ENCODE peak calls at places on chromosomes 3 and 15, in seven cellular contexts. One of them, this sample, is unnamed.
A peak's percentile ranks its signal among the peaks of the same experiment; 100 is the strongest.

GRCh38 chr3:84023842-84024241 is 934.9 kb upstream of the CADM2 start:
- DNase-seq in BE2C: no peak
- DNase-seq in cardiac fibroblast: no peak
- DNase-seq in breast epithelium: no peak
- DNase-seq in uterus: no peak
- DNase-seq in body of pancreas: no peak
- DNase-seq in pancreas: no peak
- DNase-seq in this sample: no peak

GRCh38 chr3:94234177-94234788 is 171.4 kb downstream of the NSUN3 start:
- DNase-seq in pancreas: no peak
- DNase-seq in body of pancreas: peak; percentile 19
- DNase-seq in uterus: no peak
- DNase-seq in BE2C: peak; percentile 43
- DNase-seq in breast epithelium: no peak
- DNase-seq in cardiac fibroblast: peak; percentile 43
- DNase-seq in this sample: peak; percentile 22

GRCh38 chr3:53513556-53514190 is 19.3 kb downstream of the CACNA1D start:
- DNase-seq in breast epithelium: no peak
- DNase-seq in BE2C: no peak
- DNase-seq in uterus: no peak
- DNase-seq in body of pancreas: no peak
- DNase-seq in pancreas: no peak
- DNase-seq in cardiac fibroblast: no peak
- DNase-seq in this sample: no peak

GRCh38 chr3:127588675-127589577 is 1.6 kb downstream of the TPRA1 start:
- DNase-seq in breast epithelium: no peak
- DNase-seq in BE2C: no peak
- DNase-seq in pancreas: no peak
- DNase-seq in cardiac fibroblast: peak; percentile 65
- DNase-seq in uterus: no peak
- DNase-seq in body of pancreas: no peak
- DNase-seq in this sample: peak; percentile 29

GRCh38 chr3:133280591-133280990 is 119.3 kb upstream of the BFSP2 start:
- DNase-seq in cardiac fibroblast: no peak
- DNase-seq in BE2C: no peak
- DNase-seq in pancreas: no peak
- DNase-seq in breast epithelium: no peak
- DNase-seq in body of pancreas: no peak
- DNase-seq in uterus: no peak
- DNase-seq in this sample: no peak

GRCh38 chr3:187954486-187955075 is 199.4 kb upstream of the LPP start:
- DNase-seq in body of pancreas: no peak
- DNase-seq in breast epithelium: no peak
- DNase-seq in pancreas: no peak
- DNase-seq in uterus: no peak
- DNase-seq in BE2C: no peak
- DNase-seq in cardiac fibroblast: peak; percentile 63
- DNase-seq in this sample: no peak

GRCh38 chr3:169232863-169233262 is 430.6 kb downstream of the MECOM start:
- DNase-seq in pancreas: no peak
- DNase-seq in cardiac fibroblast: peak; percentile 78
- DNase-seq in uterus: no peak
- DNase-seq in breast epithelium: no peak
- DNase-seq in BE2C: no peak
- DNase-seq in body of pancreas: no peak
- DNase-seq in this sample: no peak

GRCh38 chr3:30607032-30607833 is 832 bp downstream of the TGFBR2 start:
- DNase-seq in uterus: peak; percentile 76
- DNase-seq in breast epithelium: peak; percentile 60
- DNase-seq in pancreas: peak; percentile 82
- DNase-seq in body of pancreas: peak; percentile 78
- DNase-seq in BE2C: peak; percentile 17
- DNase-seq in cardiac fibroblast: peak; percentile 68
- DNase-seq in this sample: peak; percentile 54

GRCh38 chr3:194508486-194509449 is 22.0 kb upstream of the ATP13A3 start:
- DNase-seq in cardiac fibroblast: peak; percentile 59
- DNase-seq in breast epithelium: no peak
- DNase-seq in pancreas: no peak
- DNase-seq in uterus: no peak
- DNase-seq in body of pancreas: no peak
- DNase-seq in BE2C: no peak
- DNase-seq in this sample: no peak

GRCh38 chr3:9884555-9885165 is 4.6 kb upstream of the CIDEC start:
- DNase-seq in BE2C: peak; percentile 22
- DNase-seq in body of pancreas: no peak
- DNase-seq in breast epithelium: no peak
- DNase-seq in uterus: peak; percentile 82
- DNase-seq in pancreas: no peak
- DNase-seq in cardiac fibroblast: peak; percentile 74
- DNase-seq in this sample: no peak

GRCh38 chr15:91954211-91954804 is 100.8 kb downstream of the SLCO3A1 start:
- DNase-seq in BE2C: no peak
- DNase-seq in uterus: no peak
- DNase-seq in body of pancreas: no peak
- DNase-seq in breast epithelium: no peak
- DNase-seq in pancreas: no peak
- DNase-seq in cardiac fibroblast: no peak
- DNase-seq in this sample: no peak

GRCh38 chr15:24766511-24767133 is 91.0 kb downstream of the NPAP1 start:
- DNase-seq in uterus: no peak
- DNase-seq in cardiac fibroblast: no peak
- DNase-seq in pancreas: no peak
- DNase-seq in breast epithelium: no peak
- DNase-seq in BE2C: no peak
- DNase-seq in body of pancreas: no peak
- DNase-seq in this sample: no peak

GRCh38 chr15:36221992-36222391 is 357.4 kb upstream of the CDIN1 start:
- DNase-seq in BE2C: no peak
- DNase-seq in cardiac fibroblast: no peak
- DNase-seq in breast epithelium: no peak
- DNase-seq in uterus: no peak
- DNase-seq in body of pancreas: no peak
- DNase-seq in pancreas: no peak
- DNase-seq in this sample: no peak

GRCh38 chr15:71219646-71220045 is 104.4 kb downstream of the THSD4 start:
- DNase-seq in pancreas: no peak
- DNase-seq in breast epithelium: no peak
- DNase-seq in BE2C: no peak
- DNase-seq in cardiac fibroblast: peak; percentile 75
- DNase-seq in uterus: no peak
- DNase-seq in body of pancreas: no peak
- DNase-seq in this sample: no peak

GRCh38 chr3:154235330-154235729 is 89.0 kb downstream of the DHX36 start:
- DNase-seq in breast epithelium: no peak
- DNase-seq in BE2C: no peak
- DNase-seq in pancreas: no peak
- DNase-seq in cardiac fibroblast: no peak
- DNase-seq in body of pancreas: no peak
- DNase-seq in uterus: no peak
- DNase-seq in this sample: no peak

GRCh38 chr15:67825880-67826716 is 789 bp downstream of the SKOR1 start:
- DNase-seq in pancreas: peak; percentile 57
- DNase-seq in BE2C: no peak
- DNase-seq in cardiac fibroblast: no peak
- DNase-seq in breast epithelium: no peak
- DNase-seq in uterus: no peak
- DNase-seq in body of pancreas: no peak
- DNase-seq in this sample: no peak

GRCh38 chr3:53114011-53114400 is 16.2 kb downstream of the RFT1 start:
- DNase-seq in uterus: peak; percentile 84
- DNase-seq in pancreas: peak; percentile 80
- DNase-seq in body of pancreas: peak; percentile 86
- DNase-seq in cardiac fibroblast: peak; percentile 83
- DNase-seq in breast epithelium: peak; percentile 73
- DNase-seq in BE2C: peak; percentile 72
- DNase-seq in this sample: peak; percentile 84

DNA sequence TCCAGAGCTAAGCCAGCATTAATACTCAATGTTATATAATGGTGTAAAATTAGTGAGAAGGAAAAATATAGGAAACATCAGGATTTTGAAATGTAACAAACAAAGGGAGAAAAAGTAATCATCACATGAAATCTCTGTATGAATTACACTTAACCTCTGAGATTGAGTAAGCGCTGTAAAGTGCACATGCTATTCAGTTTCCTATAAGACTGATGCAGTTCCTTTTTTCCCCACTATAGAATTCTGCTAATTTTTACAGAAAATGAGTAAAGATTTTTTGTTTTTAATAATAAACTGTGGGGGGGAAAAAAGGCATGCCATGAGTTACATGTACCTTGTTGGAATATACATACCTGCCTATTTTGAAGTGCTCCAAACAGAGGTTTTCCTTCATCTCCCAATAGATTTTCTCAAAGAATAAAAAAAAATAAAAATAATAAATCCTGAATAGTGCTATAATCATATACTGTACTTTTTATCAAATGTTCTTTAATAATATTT is 64.0 kb upstream of the TTBK2 start:
- DNase-seq in breast epithelium: no peak
- DNase-seq in body of pancreas: no peak
- DNase-seq in pancreas: no peak
- DNase-seq in cardiac fibroblast: no peak
- DNase-seq in uterus: no peak
- DNase-seq in BE2C: no peak
- DNase-seq in this sample: no peak
- TF ChIP-seq CTCF in breast epithelium: no peak
- TF ChIP-seq CTCF in body of pancreas: no peak
- TF ChIP-seq CTCF in pancreas: no peak
- TF ChIP-seq CTCF in cardiac fibroblast: peak; percentile 9
- TF ChIP-seq CTCF in uterus: no peak
- TF ChIP-seq CTCF in BE2C: peak; percentile 5
- TF ChIP-seq CTCF in this sample: no peak

GRCh38 chr3:186849392-186849975 is 7.0 kb downstream of the ADIPOQ start:
- DNase-seq in cardiac fibroblast: peak; percentile 66
- DNase-seq in breast epithelium: no peak
- DNase-seq in uterus: no peak
- DNase-seq in body of pancreas: no peak
- DNase-seq in BE2C: no peak
- DNase-seq in pancreas: no peak
- DNase-seq in this sample: no peak
- TF ChIP-seq CTCF in cardiac fibroblast: peak; percentile 1
- TF ChIP-seq CTCF in breast epithelium: no peak
- TF ChIP-seq CTCF in uterus: peak; percentile 35
- TF ChIP-seq CTCF in body of pancreas: peak; percentile 59
- TF ChIP-seq CTCF in BE2C: peak; percentile 62
- TF ChIP-seq CTCF in pancreas: no peak
- TF ChIP-seq CTCF in this sample: peak; percentile 42

GRCh38 chr15:25950014-25950413 is 86.9 kb upstream of the ATP10A start:
- DNase-seq in uterus: no peak
- DNase-seq in pancreas: no peak
- DNase-seq in BE2C: no peak
- DNase-seq in breast epithelium: no peak
- DNase-seq in body of pancreas: no peak
- DNase-seq in cardiac fibroblast: no peak
- DNase-seq in this sample: no peak

GRCh38 chr15:25943831-25944230 is 80.7 kb upstream of the ATP10A start:
- DNase-seq in uterus: no peak
- DNase-seq in cardiac fibroblast: no peak
- DNase-seq in breast epithelium: no peak
- DNase-seq in body of pancreas: no peak
- DNase-seq in BE2C: no peak
- DNase-seq in pancreas: no peak
- DNase-seq in this sample: no peak

GRCh38 chr15:25946241-25946786 is 83.2 kb upstream of the ATP10A start:
- DNase-seq in breast epithelium: no peak
- DNase-seq in BE2C: no peak
- DNase-seq in pancreas: no peak
- DNase-seq in body of pancreas: no peak
- DNase-seq in cardiac fibroblast: no peak
- DNase-seq in uterus: no peak
- DNase-seq in this sample: no peak

GRCh38 chr15:25944386-25944785 is 81.3 kb upstream of the ATP10A start:
- DNase-seq in BE2C: no peak
- DNase-seq in body of pancreas: no peak
- DNase-seq in breast epithelium: no peak
- DNase-seq in uterus: no peak
- DNase-seq in pancreas: no peak
- DNase-seq in cardiac fibroblast: no peak
- DNase-seq in this sample: no peak

GRCh38 chr15:25947336-25948080 is 84.4 kb upstream of the ATP10A start:
- DNase-seq in breast epithelium: no peak
- DNase-seq in pancreas: no peak
- DNase-seq in cardiac fibroblast: no peak
- DNase-seq in body of pancreas: peak; percentile 13
- DNase-seq in uterus: no peak
- DNase-seq in BE2C: no peak
- DNase-seq in this sample: peak; percentile 18
- TF ChIP-seq CTCF in breast epithelium: no peak
- TF ChIP-seq CTCF in pancreas: no peak
- TF ChIP-seq CTCF in cardiac fibroblast: no peak
- TF ChIP-seq CTCF in body of pancreas: peak; percentile 44
- TF ChIP-seq CTCF in uterus: no peak
- TF ChIP-seq CTCF in BE2C: no peak
- TF ChIP-seq CTCF in this sample: no peak

DNA sequence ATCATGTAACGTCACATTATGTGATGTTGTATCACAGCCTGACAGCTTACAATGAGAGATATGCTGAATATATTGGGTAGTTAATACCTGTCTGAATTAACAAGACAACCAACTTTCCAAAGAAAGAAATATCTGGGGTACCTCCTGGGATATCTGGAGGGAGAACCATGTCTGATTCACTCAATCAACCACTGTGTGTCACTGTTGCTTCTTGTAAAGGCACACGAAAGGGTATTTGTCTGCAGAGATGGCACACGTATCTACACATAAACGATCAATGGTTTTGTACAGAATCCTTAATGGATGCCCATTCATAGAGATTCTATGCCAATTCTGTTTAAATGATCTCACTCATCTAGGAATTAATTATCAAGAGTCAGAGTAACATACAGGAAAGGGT is 252.1 kb upstream of the TMCO5A start:
- DNase-seq in pancreas: no peak
- DNase-seq in body of pancreas: no peak
- DNase-seq in cardiac fibroblast: peak; percentile 15
- DNase-seq in BE2C: no peak
- DNase-seq in uterus: no peak
- DNase-seq in breast epithelium: no peak
- DNase-seq in this sample: no peak
- TF ChIP-seq CTCF in pancreas: no peak
- TF ChIP-seq CTCF in body of pancreas: peak; percentile 53
- TF ChIP-seq CTCF in cardiac fibroblast: peak; percentile 26
- TF ChIP-seq CTCF in BE2C: peak; percentile 36
- TF ChIP-seq CTCF in uterus: no peak
- TF ChIP-seq CTCF in breast epithelium: no peak
- TF ChIP-seq CTCF in this sample: no peak